ENCODE peak calls at places on chromosome 5, in six cellular contexts. One of them, this sample, is unnamed.

GRCh38 chr5:9188956-9189355 is 356.9 kb downstream of the SEMA5A start:
- DNase-seq in NCI-H1436 treated with DMSO at 0.1 percent for 48 hours: no peak
- DNase-seq in central memory CD4-positive, alpha-beta T cell: no peak
- DNase-seq in NCI-H510A treated with DMSO at 0.1 percent for 48 hours: no peak
- DNase-seq in GOT3: no peak
- DNase-seq in prostate gland: no peak
- DNase-seq in this sample: no peak

GRCh38 chr5:37792976-37793328 is 46.9 kb downstream of the GDNF start:
- DNase-seq in GOT3: no peak
- DNase-seq in central memory CD4-positive, alpha-beta T cell: no peak
- DNase-seq in prostate gland: no peak
- DNase-seq in NCI-H510A treated with DMSO at 0.1 percent for 48 hours: no peak
- DNase-seq in NCI-H1436 treated with DMSO at 0.1 percent for 48 hours: no peak
- DNase-seq in this sample: no peak

GRCh38 chr5:174571662-174572397 is 152.6 kb upstream of the MSX2 start:
- DNase-seq in prostate gland: peak
- DNase-seq in NCI-H510A treated with DMSO at 0.1 percent for 48 hours: no peak
- DNase-seq in NCI-H1436 treated with DMSO at 0.1 percent for 48 hours: no peak
- DNase-seq in GOT3: peak
- DNase-seq in central memory CD4-positive, alpha-beta T cell: no peak
- DNase-seq in this sample: no peak

GRCh38 chr5:19240150-19240549 is 747.9 kb downstream of the CDH18 start:
- DNase-seq in NCI-H510A treated with DMSO at 0.1 percent for 48 hours: no peak
- DNase-seq in GOT3: no peak
- DNase-seq in NCI-H1436 treated with DMSO at 0.1 percent for 48 hours: no peak
- DNase-seq in prostate gland: no peak
- DNase-seq in central memory CD4-positive, alpha-beta T cell: no peak
- DNase-seq in this sample: no peak

GRCh38 chr5:158780656-158781237 is 319.0 kb downstream of the EBF1 start:
- DNase-seq in GOT3: no peak
- DNase-seq in prostate gland: no peak
- DNase-seq in NCI-H510A treated with DMSO at 0.1 percent for 48 hours: no peak
- DNase-seq in central memory CD4-positive, alpha-beta T cell: no peak
- DNase-seq in NCI-H1436 treated with DMSO at 0.1 percent for 48 hours: no peak
- DNase-seq in this sample: no peak

GRCh38 chr5:141476132-141476909 is 555 bp downstream of the PCDHGC3 start:
- DNase-seq in GOT3: no peak
- DNase-seq in prostate gland: peak
- DNase-seq in NCI-H1436 treated with DMSO at 0.1 percent for 48 hours: no peak
- DNase-seq in central memory CD4-positive, alpha-beta T cell: no peak
- DNase-seq in NCI-H510A treated with DMSO at 0.1 percent for 48 hours: peak
- DNase-seq in this sample: no peak

GRCh38 chr5:143025376-143025775 is 255.2 kb downstream of the ARHGAP26 start:
- DNase-seq in prostate gland: no peak
- DNase-seq in central memory CD4-positive, alpha-beta T cell: no peak
- DNase-seq in GOT3: no peak
- DNase-seq in NCI-H1436 treated with DMSO at 0.1 percent for 48 hours: no peak
- DNase-seq in NCI-H510A treated with DMSO at 0.1 percent for 48 hours: no peak
- DNase-seq in this sample: no peak

GRCh38 chr5:177403194-177403825 is 2.8 kb upstream of the PFN3 start:
- DNase-seq in NCI-H1436 treated with DMSO at 0.1 percent for 48 hours: no peak
- DNase-seq in NCI-H510A treated with DMSO at 0.1 percent for 48 hours: no peak
- DNase-seq in central memory CD4-positive, alpha-beta T cell: peak
- DNase-seq in prostate gland: no peak
- DNase-seq in GOT3: no peak
- DNase-seq in this sample: peak

GRCh38 chr5:136006767-136007251 is 22.0 kb upstream of the TGFBI start:
- DNase-seq in NCI-H1436 treated with DMSO at 0.1 percent for 48 hours: no peak
- DNase-seq in central memory CD4-positive, alpha-beta T cell: no peak
- DNase-seq in NCI-H510A treated with DMSO at 0.1 percent for 48 hours: no peak
- DNase-seq in prostate gland: no peak
- DNase-seq in GOT3: no peak
- DNase-seq in this sample: no peak

GRCh38 chr5:37187465-37187977 is 61.7 kb downstream of the CPLANE1 start:
- DNase-seq in NCI-H510A treated with DMSO at 0.1 percent for 48 hours: no peak
- DNase-seq in central memory CD4-positive, alpha-beta T cell: no peak
- DNase-seq in prostate gland: no peak
- DNase-seq in GOT3: no peak
- DNase-seq in NCI-H1436 treated with DMSO at 0.1 percent for 48 hours: no peak
- DNase-seq in this sample: no peak

GRCh38 chr5:3389471-3390026 is 206.1 kb upstream of the IRX1 start:
- DNase-seq in NCI-H1436 treated with DMSO at 0.1 percent for 48 hours: no peak
- DNase-seq in NCI-H510A treated with DMSO at 0.1 percent for 48 hours: no peak
- DNase-seq in prostate gland: no peak
- DNase-seq in GOT3: no peak
- DNase-seq in central memory CD4-positive, alpha-beta T cell: no peak
- DNase-seq in this sample: no peak

GRCh38 chr5:10409504-10409903 is 32.2 kb upstream of the ROPN1L start:
- DNase-seq in NCI-H1436 treated with DMSO at 0.1 percent for 48 hours: no peak
- DNase-seq in NCI-H510A treated with DMSO at 0.1 percent for 48 hours: no peak
- DNase-seq in prostate gland: no peak
- DNase-seq in central memory CD4-positive, alpha-beta T cell: no peak
- DNase-seq in GOT3: no peak
- DNase-seq in this sample: no peak

GRCh38 chr5:176780951-176781350 is 29.4 kb upstream of the UNC5A start:
- DNase-seq in prostate gland: no peak
- DNase-seq in central memory CD4-positive, alpha-beta T cell: no peak
- DNase-seq in NCI-H1436 treated with DMSO at 0.1 percent for 48 hours: no peak
- DNase-seq in GOT3: no peak
- DNase-seq in NCI-H510A treated with DMSO at 0.1 percent for 48 hours: no peak
- DNase-seq in this sample: no peak

GRCh38 chr5:102481044-102481715 is 17.6 kb downstream of the SLCO6A1 start:
- DNase-seq in NCI-H510A treated with DMSO at 0.1 percent for 48 hours: peak
- DNase-seq in central memory CD4-positive, alpha-beta T cell: no peak
- DNase-seq in GOT3: no peak
- DNase-seq in prostate gland: no peak
- DNase-seq in NCI-H1436 treated with DMSO at 0.1 percent for 48 hours: no peak
- DNase-seq in this sample: no peak

GRCh38 chr5:126939887-126940286 is 90.5 kb downstream of the MARCHF3 start:
- DNase-seq in NCI-H510A treated with DMSO at 0.1 percent for 48 hours: no peak
- DNase-seq in prostate gland: no peak
- DNase-seq in central memory CD4-positive, alpha-beta T cell: no peak
- DNase-seq in GOT3: no peak
- DNase-seq in NCI-H1436 treated with DMSO at 0.1 percent for 48 hours: no peak
- DNase-seq in this sample: no peak

GRCh38 chr5:35618297-35618636 is 604 bp downstream of the SPEF2 start:
- DNase-seq in prostate gland: no peak
- DNase-seq in GOT3: no peak
- DNase-seq in NCI-H510A treated with DMSO at 0.1 percent for 48 hours: no peak
- DNase-seq in NCI-H1436 treated with DMSO at 0.1 percent for 48 hours: no peak
- DNase-seq in central memory CD4-positive, alpha-beta T cell: no peak
- DNase-seq in this sample: no peak

GRCh38 chr5:53479656-53480473 is 564 bp upstream of the FST start:
- DNase-seq in prostate gland: peak
- DNase-seq in central memory CD4-positive, alpha-beta T cell: peak
- DNase-seq in NCI-H510A treated with DMSO at 0.1 percent for 48 hours: peak
- DNase-seq in NCI-H1436 treated with DMSO at 0.1 percent for 48 hours: no peak
- DNase-seq in GOT3: no peak
- DNase-seq in this sample: no peak

This sample was measured in effector CD8-positive, alpha-beta T cell.